ENCODE peak calls at places on chromosomes 12 and 14, in ten cellular contexts. G is GM20000; J is ELF-1; D is RWPE1; S is NCI-H2029; E is mesendoderm; Z is H1; T is stimulated activated CD8-positive, alpha-beta memory T cell treated with anti-CD3 and anti-CD28 coated beads, Interleukin-15, amount 100 ng/mL, for 24 hours; W is CD4-positive, CD25-positive, alpha-beta regulatory T cell; V is HS-5. X is an unnamed sample.

GRCh38 chr12:120468271-120468845 is 1.2 kb downstream of the SRSF9 start:
- DNase-seq in Z (no peak), E (peak), G (peak), T (no peak), S (no peak), W (peak), J (peak), D (peak), V (no peak), X (no peak)

GRCh38 chr14:23483216-23483854 is 13.8 kb downstream of the NGDN start:
- DNase-seq in W (no peak), V (no peak), T (no peak), J (peak), Z (no peak), S (peak), E (peak), D (no peak), G (peak), X (no peak)

GRCh38 chr12:57756406-57757341 is 1.8 kb downstream of the MARCHF9 start:
- DNase-seq in J (peak), D (peak), Z (no peak), E (peak), T (no peak), G (peak), V (no peak), S (no peak), W (peak), X (no peak)

GRCh38 chr12:127680516-127680915 is 586.5 kb upstream of the TMEM132C start:
- DNase-seq in J (no peak), Z (no peak), W (no peak), V (no peak), T (no peak), G (no peak), S (no peak), E (no peak), D (no peak), X (no peak)

GRCh38 chr14:51014086-51014485 is 69.8 kb upstream of the PYGL start:
- DNase-seq in Z (no peak), G (no peak), W (no peak), S (no peak), E (no peak), D (no peak), T (no peak), J (no peak), V (no peak), X (no peak)

GRCh38 chr14:104598461-104599273 is 5.9 kb downstream of the TMEM179 start:
- DNase-seq in W (no peak), T (no peak), Z (no peak), J (no peak), V (no peak), S (no peak), D (no peak), G (no peak), E (no peak), X (no peak)

GRCh38 chr12:82972624-82973023 is 285.9 kb downstream of the TMTC2 start:
- DNase-seq in T (no peak), Z (no peak), J (no peak), V (no peak), D (no peak), S (no peak), G (no peak), E (no peak), W (no peak), X (no peak)

GRCh38 chr14:104149617-104150141 is 11.3 kb downstream of the KIF26A start:
- DNase-seq in S (no peak), V (no peak), T (no peak), J (peak), D (no peak), E (peak), G (no peak), Z (no peak), W (no peak), X (no peak)

GRCh38 chr12:115351513-115352077 is 667.6 kb upstream of the TBX3 start:
- DNase-seq in V (peak), W (no peak), J (no peak), Z (no peak), S (no peak), T (no peak), E (no peak), G (no peak), D (no peak), X (no peak)

GRCh38 chr14:99946652-99947489 is 118.4 kb upstream of the EVL start:
- DNase-seq in E (no peak), J (peak), G (peak), V (no peak), T (peak), S (no peak), W (peak), Z (no peak), D (peak), X (no peak)

GRCh38 chr12:11884661-11885060 is 186.1 kb upstream of the BCL2L14 start:
- DNase-seq in Z (no peak), D (no peak), W (no peak), G (no peak), E (no peak), S (no peak), V (no peak), T (no peak), J (no peak), X (no peak)

GRCh38 chr14:70641548-70642312 is at the start of gene TTC9:
- DNase-seq in W (peak), S (no peak), T (no peak), E (no peak), Z (no peak), G (peak), V (no peak), D (no peak), J (no peak), X (no peak)

GRCh38 chr12:51262758-51263177 is 7.4 kb downstream of the SMAGP start:
- DNase-seq in T (no peak), S (no peak), W (no peak), V (no peak), Z (no peak), D (no peak), E (peak), J (peak), G (no peak), X (peak)

GRCh38 chr14:100790785-100791667 is 34.9 kb upstream of the MEG3 start:
- DNase-seq in T (no peak), E (no peak), V (no peak), S (no peak), G (no peak), W (no peak), Z (no peak), J (no peak), D (no peak), X (peak)

GRCh38 chr14:105878125-105878524 is 351.7 kb downstream of the TMEM121 start:
- DNase-seq in T (no peak), E (no peak), J (no peak), Z (no peak), D (no peak), S (no peak), V (no peak), G (no peak), W (peak), X (no peak)

GRCh38 chr14:88005050-88005481 is at the start of gene GPR65:
- DNase-seq in D (no peak), S (no peak), G (peak), Z (no peak), W (peak), T (no peak), J (no peak), V (no peak), E (no peak), X (no peak)

GRCh38 chr14:103871596-103872480 is 24.5 kb upstream of the PPP1R13B start:
- DNase-seq in J (peak), S (no peak), W (peak), V (no peak), E (peak), Z (no peak), T (peak), D (peak), G (peak), X (no peak)

GRCh38 chr14:104424406-104425072 is 155.0 kb upstream of the C14orf180 start:
- DNase-seq in S (peak), T (no peak), J (no peak), D (no peak), E (no peak), Z (no peak), G (no peak), V (no peak), W (no peak), X (no peak)

GRCh38 chr12:113224955-113225354 is 3.7 kb downstream of the TPCN1 start:
- DNase-seq in E (no peak), G (no peak), W (no peak), T (no peak), J (no peak), V (no peak), Z (no peak), D (no peak), S (no peak), X (no peak)

GRCh38 chr14:60652674-60653387 is 3.6 kb upstream of the SIX1 start:
- DNase-seq in G (peak), W (no peak), T (no peak), D (no peak), Z (no peak), S (peak), J (peak), E (no peak), V (no peak), X (no peak)

GRCh38 chr14:68692216-68692615 is 100.7 kb downstream of the ZFP36L1 start:
- DNase-seq in G (no peak), S (no peak), W (no peak), Z (no peak), E (no peak), J (no peak), T (no peak), V (no peak), D (no peak), X (no peak)

GRCh38 chr14:62030387-62030786 is 268.2 kb downstream of the SNAPC1 start:
- DNase-seq in G (peak), T (no peak), J (no peak), S (no peak), D (no peak), Z (no peak), V (no peak), W (no peak), E (no peak), X (no peak)

GRCh38 chr14:66311935-66312334 is 174.2 kb upstream of the CCDC196 start:
- DNase-seq in E (no peak), J (no peak), S (no peak), V (no peak), W (no peak), T (no peak), D (no peak), G (no peak), Z (no peak), X (peak)

GRCh38 chr12:76037130-76038105 is 5.8 kb upstream of the PHLDA1 start:
- DNase-seq in J (peak), G (peak), T (no peak), Z (no peak), V (no peak), E (peak), W (no peak), D (peak), S (peak), X (no peak)

GRCh38 chr14:105084741-105085571 is 19.7 kb upstream of the GPR132 start:
- DNase-seq in Z (no peak), G (no peak), S (no peak), E (no peak), W (no peak), J (no peak), V (no peak), D (no peak), T (no peak), X (no peak)

GRCh38 chr14:31895206-31895605 is 181.9 kb upstream of the ARHGAP5 start:
- DNase-seq in G (no peak), Z (no peak), S (no peak), J (no peak), V (peak), W (no peak), D (peak), T (no peak), E (no peak), X (peak)

GRCh38 chr12:28550757-28551381 is 360.6 kb downstream of the CCDC91 start:
- DNase-seq in V (peak), W (no peak), E (peak), J (no peak), D (peak), G (no peak), T (no peak), S (no peak), Z (no peak), X (no peak)

GRCh38 chr12:7035464-7035863 is 17.2 kb upstream of the LPCAT3 start:
- DNase-seq in T (no peak), D (no peak), J (no peak), V (no peak), E (no peak), W (no peak), Z (no peak), G (no peak), S (no peak), X (no peak)

GRCh38 chr14:76465651-76466050 is 89.7 kb downstream of the ESRRB start:
- DNase-seq in T (no peak), W (no peak), D (no peak), E (no peak), V (no peak), S (no peak), Z (no peak), G (no peak), J (no peak), X (no peak)

GRCh38 chr12:15435597-15435996 is 113.3 kb downstream of the PTPRO start:
- DNase-seq in T (no peak), V (no peak), Z (no peak), E (peak), J (no peak), G (no peak), D (no peak), S (no peak), W (no peak), X (no peak)

GRCh38 chr14:56608682-56609081 is 29.1 kb downstream of the TMEM260 start:
- DNase-seq in D (peak), S (no peak), J (no peak), E (peak), G (no peak), T (no peak), V (no peak), Z (no peak), W (no peak), X (no peak)

GRCh38 chr14:37594238-37594915 is 672 bp downstream of the FOXA1 start:
- DNase-seq in J (peak), G (no peak), V (peak), W (no peak), Z (no peak), S (peak), E (peak), D (peak), T (no peak), X (peak)